ENCODE peak calls at places on chromosomes 16 and 17, in nine cellular contexts. U is foreskin fibroblast, V is GM12865, H is AG04450, K is transverse colon, L is Peyer's patch, R is A549, T is AG10803, S is cardiac fibroblast. E is an unnamed sample.

GRCh38 chr17:19016881-19017280 is 12.3 kb upstream of the FAM83G start:
- DNase-seq in S (no peak), T (no peak), L (no peak), V (no peak), U (no peak), H (no peak), K (no peak), R (no peak), E (no peak)

GRCh38 chr17:7929158-7930029 is at the start of gene KCNAB3:
- DNase-seq in H (no peak), V (peak; percentile 84), T (peak; percentile 66), K (peak; percentile 42), R (peak; percentile 32), S (peak; percentile 80), L (peak; percentile 52), U (peak; percentile 78), E (no peak)

GRCh38 chr16:52436646-52437645 is 110.0 kb downstream of the TOX3 start:
- DNase-seq in V (no peak), L (no peak), T (no peak), R (no peak), S (no peak), U (no peak), H (no peak), K (no peak), E (no peak)

GRCh38 chr16:53911506-53911905 is 207.6 kb downstream of the FTO start:
- DNase-seq in L (no peak), T (peak; percentile 40), R (no peak), K (no peak), U (no peak), H (no peak), S (peak; percentile 34), V (no peak), E (no peak)

GRCh38 chr16:72172105-72173034 is at the start of gene PMFBP1:
- DNase-seq in H (peak; percentile 6), L (peak; percentile 55), R (peak; percentile 67), V (peak; percentile 91), S (peak; percentile 87), K (peak; percentile 18), U (peak; percentile 74), T (peak; percentile 66), E (peak; percentile 29)

GRCh38 chr16:81521141-81521626 is 76.6 kb downstream of the CMIP start:
- DNase-seq in U (no peak), R (no peak), V (peak; percentile 89), H (no peak), K (peak; percentile 63), L (peak; percentile 80), S (no peak), T (no peak), E (no peak)

GRCh38 chr16:2822158-2822495 is 5.1 kb downstream of the PRSS21 start:
- DNase-seq in S (no peak), K (peak; percentile 3), R (no peak), H (no peak), U (no peak), V (no peak), T (no peak), L (no peak), E (no peak)

GRCh38 chr16:58488531-58488930 is 11.4 kb upstream of the NDRG4 start:
- DNase-seq in T (no peak), S (no peak), K (no peak), U (no peak), R (no peak), V (no peak), H (no peak), L (no peak), E (no peak)

GRCh38 chr16:58243528-58244004 is 45.7 kb upstream of the CSNK2A2 start:
- DNase-seq in R (no peak), S (no peak), H (no peak), V (peak; percentile 93), K (peak; percentile 26), U (no peak), T (no peak), L (peak; percentile 62), E (no peak)

GRCh38 chr16:1543085-1543896 is 9.8 kb downstream of the TMEM204 start:
- DNase-seq in H (no peak), S (peak; percentile 91), K (peak; percentile 43), U (peak; percentile 65), L (peak; percentile 76), V (peak; percentile 30), T (peak; percentile 61), R (peak; percentile 38), E (peak; percentile 44)

GRCh38 chr16:42069-42457 is 11.3 kb downstream of the POLR3K start:
- DNase-seq in R (no peak), K (no peak), H (no peak), V (no peak), U (no peak), T (no peak), S (no peak), L (no peak), E (no peak)

GRCh38 chr17:50093807-50094206 is 1.3 kb upstream of the PDK2 start:
- DNase-seq in S (no peak), R (no peak), K (no peak), H (no peak), V (no peak), T (no peak), L (no peak), U (no peak), E (no peak)
- TF ChIP-seq CTCF in S (no peak), R (no peak), K (no peak), H (no peak), V (no peak), T (no peak), L (no peak), U (no peak), E (no peak)

GRCh38 chr16:50469744-50470301 is 78.4 kb upstream of the NKD1 start:
- DNase-seq in S (no peak), H (no peak), T (no peak), L (no peak), R (no peak), V (no peak), U (no peak), K (no peak), E (no peak)
- H3K4me3 ChIP-seq in S (no peak overlapping the region), H (no peak overlapping the region), T (no peak overlapping the region), L (no peak overlapping the region), R (no peak overlapping the region), V (no peak overlapping the region), U (no peak overlapping the region), K (no peak overlapping the region), E (no peak overlapping the region)

DNA sequence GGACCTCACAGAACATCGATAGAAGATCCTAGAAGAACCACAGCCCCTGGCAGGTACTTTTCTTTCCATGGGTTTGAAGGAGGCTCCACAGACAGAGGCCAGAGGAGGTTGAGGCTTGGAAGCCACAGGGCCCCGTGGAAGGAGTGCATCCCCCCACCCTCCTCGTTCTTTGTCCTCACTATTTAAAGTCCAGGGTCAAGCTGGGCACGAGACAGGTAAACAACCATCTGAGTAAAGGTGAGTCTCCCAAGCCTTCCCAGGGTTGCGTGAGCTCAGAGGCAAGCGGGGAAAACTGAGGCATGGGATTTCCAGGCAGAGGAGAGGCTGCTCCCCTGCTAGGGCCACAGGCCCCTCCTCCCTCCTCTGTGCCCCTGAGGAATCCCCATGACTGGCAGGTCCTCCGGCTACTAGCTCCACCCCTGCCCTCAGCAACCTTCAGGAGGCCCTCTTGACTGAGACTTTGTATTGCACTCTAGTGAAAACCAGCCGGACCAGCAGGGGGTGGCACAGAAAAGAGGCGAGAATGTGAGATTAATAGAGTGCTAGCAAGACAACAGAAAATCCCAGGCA is 927 bp upstream of the SULT1A2 start:
- DNase-seq in R (peak; percentile 16), T (no peak), L (no peak), V (peak; percentile 37), S (peak; percentile 17), K (no peak), H (no peak), U (no peak), E (no peak)
- TF ChIP-seq CTCF in R (no peak), T (no peak), L (peak; percentile 32), V (peak; percentile 11), S (no peak), K (no peak), H (peak; percentile 9), U (no peak), E (no peak)

DNA sequence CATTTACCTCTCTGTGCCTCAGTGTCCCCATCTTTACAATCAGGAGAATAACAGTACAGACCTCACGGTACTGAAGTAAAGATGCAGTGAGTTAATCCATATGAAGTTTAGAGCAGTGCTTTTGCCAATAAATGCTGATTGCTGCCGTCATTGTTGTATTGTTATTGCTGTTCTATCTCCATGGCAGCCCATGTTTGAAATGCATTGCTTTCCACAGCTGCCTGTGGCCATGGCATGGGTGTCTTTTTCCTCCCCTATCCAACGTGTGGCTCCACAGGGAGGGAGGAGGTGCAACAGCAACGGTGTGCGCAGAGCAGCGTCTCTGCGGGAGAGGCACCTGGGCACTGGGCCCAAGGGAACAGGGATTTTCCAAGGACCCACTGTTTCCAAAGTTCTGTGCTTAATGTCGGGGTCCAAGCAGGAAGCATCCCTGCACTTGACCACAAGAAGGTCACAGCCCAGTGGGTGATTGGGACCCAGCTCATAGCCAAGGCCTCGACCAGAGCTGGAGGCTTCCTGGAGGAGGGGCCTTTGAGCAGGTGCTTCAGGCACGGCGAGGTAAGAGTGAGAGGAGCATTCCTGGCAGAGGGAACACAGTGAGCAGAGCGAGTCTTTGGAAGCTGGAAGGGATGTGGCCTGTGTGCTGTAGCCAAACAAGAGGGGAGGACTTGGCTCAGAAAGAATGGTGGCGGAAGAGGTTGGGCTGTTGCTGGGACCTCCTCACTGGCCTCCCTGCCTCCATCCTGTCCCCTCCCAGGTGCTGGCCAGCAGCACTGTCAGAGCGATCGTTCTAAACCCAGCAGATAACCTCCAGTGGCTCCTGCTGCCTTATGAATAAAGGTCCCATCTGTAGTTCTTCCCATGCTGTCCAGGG is 3.9 kb downstream of the RAI1 start:
- DNase-seq in S (peak; percentile 67), L (no peak), K (no peak), H (no peak), R (no peak), T (peak; percentile 64), U (no peak), V (no peak), E (no peak)
- H3K4me3 ChIP-seq in S (no peak overlapping the region), L (no peak overlapping the region), K (no peak overlapping the region), H (no peak overlapping the region), R (no peak overlapping the region), T (no peak overlapping the region), U (no peak overlapping the region), V (peak overlapping the region; percentile 33), E (no peak overlapping the region)

GRCh38 chr17:29588561-29589411 is 662 bp downstream of the GIT1 start:
- DNase-seq in H (no peak), T (no peak), V (peak; percentile 43), K (peak; percentile 43), S (peak; percentile 29), L (peak; percentile 59), U (no peak), R (peak; percentile 52), E (no peak)
- TF ChIP-seq CTCF in H (no peak), T (no peak), V (no peak), K (no peak), S (no peak), L (no peak), U (no peak), R (no peak), E (no peak)

DNA sequence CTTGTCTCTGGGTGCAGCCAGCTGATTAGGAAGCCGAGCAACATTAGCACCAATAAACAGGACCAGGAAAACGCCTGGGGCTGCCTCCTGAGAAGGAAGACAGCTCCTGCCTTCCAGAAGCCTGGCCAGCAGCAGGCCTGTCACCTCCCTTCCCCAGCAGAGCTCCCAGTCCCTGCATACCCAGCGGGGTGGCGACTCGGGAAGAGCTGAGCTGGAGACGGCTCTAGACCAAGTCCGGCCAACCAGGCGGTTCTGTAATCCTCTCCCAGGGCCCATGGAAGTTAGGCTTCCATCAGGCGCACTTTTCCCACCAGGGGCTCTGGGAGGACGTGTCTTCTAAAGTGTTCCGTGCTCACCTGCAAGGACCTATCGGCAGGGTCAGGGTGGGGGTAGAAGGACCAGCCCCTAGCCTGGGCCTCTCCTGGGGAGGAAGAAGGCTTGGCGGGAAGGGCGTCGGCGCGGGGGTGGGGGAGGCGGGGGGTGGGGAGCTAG is 12.0 kb upstream of the CLUH start:
- DNase-seq in U (no peak), H (no peak), T (no peak), R (no peak), V (no peak), K (peak; percentile 64), L (no peak), S (no peak), E (no peak)
- H3K4me3 ChIP-seq in U (no peak overlapping the region), H (no peak overlapping the region), T (no peak overlapping the region), R (no peak overlapping the region), V (no peak overlapping the region), K (peak overlapping the region; percentile 38), L (no peak overlapping the region), S (no peak overlapping the region), E (no peak overlapping the region)

E was measured in thoracic aorta.